ENCODE peak calls at places on chromosomes 5 and 9, in four cellular contexts. One of them, this sample, is unnamed.

GRCh38 chr5:133200256-133200655 is 148.4 kb downstream of the HSPA4 start:
- DNase-seq in neuronal stem cell: no peak
- DNase-seq in IMR-90: no peak
- DNase-seq in mesendoderm: no peak
- DNase-seq in this sample: no peak

GRCh38 chr5:1207555-1207954 is 6.2 kb downstream of the SLC6A19 start:
- DNase-seq in neuronal stem cell: no peak
- DNase-seq in IMR-90: no peak
- DNase-seq in mesendoderm: no peak
- DNase-seq in this sample: no peak

GRCh38 chr5:122053181-122054109 is 24.6 kb downstream of the LOX start:
- DNase-seq in neuronal stem cell: no peak
- DNase-seq in IMR-90: peak
- DNase-seq in mesendoderm: no peak
- DNase-seq in this sample: no peak

GRCh38 chr5:76641514-76642120 is 18.4 kb upstream of the F2RL2 start:
- DNase-seq in mesendoderm: peak
- DNase-seq in IMR-90: peak
- DNase-seq in neuronal stem cell: peak
- DNase-seq in this sample: peak

GRCh38 chr5:84603557-84604185 is 219.0 kb upstream of the EDIL3 start:
- DNase-seq in mesendoderm: no peak
- DNase-seq in IMR-90: peak
- DNase-seq in neuronal stem cell: no peak
- DNase-seq in this sample: no peak

GRCh38 chr5:109281136-109281690 is 128.6 kb downstream of the PJA2 start:
- DNase-seq in neuronal stem cell: no peak
- DNase-seq in mesendoderm: no peak
- DNase-seq in IMR-90: no peak
- DNase-seq in this sample: no peak

GRCh38 chr5:146089287-146089686 is 16.1 kb downstream of the PLAC8L1 start:
- DNase-seq in neuronal stem cell: no peak
- DNase-seq in IMR-90: no peak
- DNase-seq in mesendoderm: no peak
- DNase-seq in this sample: no peak

GRCh38 chr5:124952079-124952478 is 205.6 kb upstream of the ZNF608 start:
- DNase-seq in mesendoderm: no peak
- DNase-seq in neuronal stem cell: no peak
- DNase-seq in IMR-90: peak
- DNase-seq in this sample: no peak

DNA sequence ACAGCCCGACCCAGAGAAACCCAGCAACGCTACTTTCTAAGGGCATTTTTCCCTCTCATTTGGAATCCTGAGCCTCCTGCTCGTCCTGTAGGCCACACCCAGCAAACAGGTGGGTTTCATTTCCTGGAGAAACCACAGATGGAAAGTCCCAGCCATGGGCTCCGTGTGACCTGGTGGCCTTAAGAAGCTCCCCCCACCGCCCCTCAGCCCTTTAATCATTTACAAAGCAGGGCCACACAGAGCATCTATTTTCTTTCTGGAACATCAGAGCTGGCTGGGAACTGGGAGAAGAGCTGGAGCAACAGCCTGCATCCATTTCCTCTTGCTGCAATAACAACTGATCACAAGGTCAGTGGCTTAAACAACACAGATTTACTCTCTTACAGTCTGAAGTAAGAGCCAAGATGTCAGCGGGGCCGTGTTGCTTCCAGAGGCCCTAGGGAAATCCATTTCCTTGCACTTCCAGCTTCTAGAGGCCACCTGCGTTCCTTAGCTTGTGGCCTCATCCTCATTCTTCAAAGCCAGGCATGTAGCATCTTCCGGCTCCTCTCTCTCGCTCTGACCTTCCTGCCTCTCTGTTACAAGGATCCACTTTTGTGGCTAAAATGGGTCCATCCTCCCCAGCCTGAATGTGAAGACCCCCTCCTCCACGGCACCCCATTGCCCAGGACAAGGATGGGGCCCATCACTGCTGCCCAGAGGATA is 40.5 kb downstream of the C9orf50 start:
- DNase-seq in IMR-90: no peak
- DNase-seq in mesendoderm: no peak
- DNase-seq in neuronal stem cell: no peak
- DNase-seq in this sample: no peak
- H2BK15ac ChIP-seq in IMR-90: no peak
- H2BK15ac ChIP-seq in mesendoderm: no peak
- H2BK15ac ChIP-seq in neuronal stem cell: no peak
- H2BK15ac ChIP-seq in this sample: no peak

DNA sequence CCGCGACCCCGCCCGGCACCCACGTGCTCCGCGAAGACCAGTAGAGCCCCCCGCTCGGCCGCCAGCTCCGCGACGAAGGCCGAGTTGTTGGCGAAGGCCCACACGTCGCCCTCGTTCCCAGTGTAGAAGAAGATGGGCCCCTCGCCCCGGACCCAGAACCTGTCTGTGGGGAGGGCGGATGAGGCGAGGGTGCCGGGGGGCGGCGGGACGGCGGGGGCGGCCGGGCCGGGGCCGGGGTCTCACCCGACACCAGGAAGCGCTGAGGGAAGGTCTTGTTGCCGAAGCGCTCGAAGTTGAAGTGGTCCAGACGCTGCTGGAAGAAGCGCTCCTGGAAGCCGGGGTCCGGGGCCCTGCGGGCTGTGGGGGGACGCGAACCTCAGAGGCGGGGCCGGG is 317 bp downstream of the DPP7 start:
- DNase-seq in neuronal stem cell: no peak
- DNase-seq in IMR-90: no peak
- DNase-seq in mesendoderm: no peak
- DNase-seq in this sample: no peak
- H2BK120ac ChIP-seq in neuronal stem cell: no peak
- H2BK120ac ChIP-seq in IMR-90: no peak
- H2BK120ac ChIP-seq in mesendoderm: no peak
- H2BK120ac ChIP-seq in this sample: no peak

GRCh38 chr5:152405145-152405544 is at the start of gene NMUR2:
- DNase-seq in neuronal stem cell: peak
- DNase-seq in mesendoderm: peak
- DNase-seq in IMR-90: no peak
- DNase-seq in this sample: peak
- H3K4ac ChIP-seq in neuronal stem cell: no peak
- H3K4ac ChIP-seq in mesendoderm: no peak
- H3K4ac ChIP-seq in IMR-90: no peak
- H3K4ac ChIP-seq in this sample: no peak

GRCh38 chr5:17001418-17001817 is 65.3 kb upstream of the MYO10 start:
- DNase-seq in neuronal stem cell: no peak
- DNase-seq in mesendoderm: no peak
- DNase-seq in IMR-90: peak
- DNase-seq in this sample: no peak
- H2BK15ac ChIP-seq in neuronal stem cell: peak
- H2BK15ac ChIP-seq in mesendoderm: no peak
- H2BK15ac ChIP-seq in IMR-90: peak
- H2BK15ac ChIP-seq in this sample: no peak

DNA sequence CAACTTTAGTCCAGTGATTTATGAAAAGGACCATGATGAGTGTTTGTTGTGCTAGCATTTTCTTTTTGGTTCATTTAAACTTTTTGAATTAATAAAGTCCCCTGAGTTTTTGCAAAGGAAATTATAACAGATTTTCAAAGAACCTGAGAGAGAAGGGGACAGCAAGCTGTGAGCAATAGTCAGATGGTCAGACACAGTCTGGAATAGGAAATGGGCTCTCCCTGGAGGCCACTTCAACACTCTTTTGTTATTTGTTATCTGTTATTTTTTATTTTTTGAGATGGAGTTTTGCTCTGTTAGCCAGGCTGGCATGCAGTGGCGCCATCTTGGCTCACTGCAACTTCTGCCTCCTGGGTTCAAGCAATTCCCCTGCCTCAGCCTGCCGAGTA is 171.1 kb downstream of the ARHGEF28 start:
- DNase-seq in mesendoderm: peak
- DNase-seq in neuronal stem cell: no peak
- DNase-seq in IMR-90: peak
- DNase-seq in this sample: no peak
- H2BK120ac ChIP-seq in mesendoderm: no peak
- H2BK120ac ChIP-seq in neuronal stem cell: no peak
- H2BK120ac ChIP-seq in IMR-90: peak
- H2BK120ac ChIP-seq in this sample: no peak

GRCh38 chr9:2320126-2320525 is 301.5 kb upstream of the VLDLR start:
- DNase-seq in neuronal stem cell: no peak
- DNase-seq in mesendoderm: no peak
- DNase-seq in IMR-90: peak
- DNase-seq in this sample: no peak
- H3K4ac ChIP-seq in neuronal stem cell: no peak
- H3K4ac ChIP-seq in mesendoderm: no peak
- H3K4ac ChIP-seq in IMR-90: no peak
- H3K4ac ChIP-seq in this sample: no peak

DNA sequence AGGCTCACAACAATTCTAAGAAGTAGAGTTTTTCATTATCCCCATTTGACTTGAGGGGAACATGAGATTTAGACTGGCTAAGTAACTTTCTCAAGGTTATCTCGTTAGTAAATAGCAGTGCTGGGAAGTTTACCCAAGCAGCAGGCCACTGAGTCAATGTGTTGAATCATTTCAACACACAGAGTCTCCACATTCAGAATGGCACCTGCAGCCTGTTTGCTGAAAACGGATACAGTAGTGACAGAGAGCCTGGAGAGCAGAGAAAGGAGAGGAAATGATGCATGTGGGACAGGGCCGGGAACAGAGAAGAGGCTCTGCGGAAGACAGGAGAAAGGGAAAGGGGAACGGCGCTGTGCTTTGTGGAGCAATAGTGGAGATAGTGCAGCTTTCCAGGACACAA is 33.5 kb upstream of the ZSWIM6 start:
- DNase-seq in IMR-90: peak
- DNase-seq in neuronal stem cell: no peak
- DNase-seq in mesendoderm: no peak
- DNase-seq in this sample: no peak
- H2BK15ac ChIP-seq in IMR-90: peak
- H2BK15ac ChIP-seq in neuronal stem cell: no peak
- H2BK15ac ChIP-seq in mesendoderm: no peak
- H2BK15ac ChIP-seq in this sample: no peak

This sample was measured in H9.